ENCODE peak calls at places on chromosomes 2 and 18, in nine cellular contexts. One of them, this sample, is unnamed.
A peak's percentile ranks its signal among the peaks of the same experiment; 100 is the strongest.

GRCh38 chr18:24786027-24786426 is 325.6 kb downstream of the HRH4 start:
- DNase-seq in aorta: no peak
- DNase-seq in right lobe of liver: no peak
- DNase-seq in left ventricle myocardium inferior: no peak
- DNase-seq in CD8-positive, alpha-beta memory T cell: no peak
- DNase-seq in neural progenitor cell: no peak
- DNase-seq in heart right ventricle: no peak
- DNase-seq in Karpas-422: no peak
- DNase-seq in A549: no peak
- DNase-seq in this sample: no peak

GRCh38 chr2:140892911-140893637 is 1237.7 kb downstream of the LRP1B start:
- DNase-seq in neural progenitor cell: no peak
- DNase-seq in left ventricle myocardium inferior: no peak
- DNase-seq in Karpas-422: no peak
- DNase-seq in right lobe of liver: no peak
- DNase-seq in aorta: no peak
- DNase-seq in heart right ventricle: no peak
- DNase-seq in CD8-positive, alpha-beta memory T cell: no peak
- DNase-seq in A549: no peak
- DNase-seq in this sample: no peak

GRCh38 chr2:192265751-192266150 is 71.0 kb upstream of the TMEFF2 start:
- DNase-seq in heart right ventricle: no peak
- DNase-seq in CD8-positive, alpha-beta memory T cell: no peak
- DNase-seq in right lobe of liver: no peak
- DNase-seq in neural progenitor cell: no peak
- DNase-seq in left ventricle myocardium inferior: no peak
- DNase-seq in A549: no peak
- DNase-seq in Karpas-422: no peak
- DNase-seq in aorta: no peak
- DNase-seq in this sample: no peak

GRCh38 chr2:109324859-109325258 is 195.9 kb downstream of the SH3RF3 start:
- DNase-seq in Karpas-422: no peak
- DNase-seq in CD8-positive, alpha-beta memory T cell: no peak
- DNase-seq in right lobe of liver: no peak
- DNase-seq in aorta: peak; percentile 90
- DNase-seq in A549: no peak
- DNase-seq in neural progenitor cell: no peak
- DNase-seq in left ventricle myocardium inferior: peak; percentile 73
- DNase-seq in heart right ventricle: peak; percentile 38
- DNase-seq in this sample: no peak

GRCh38 chr2:1717129-1717528 is 27.2 kb downstream of the PXDN start:
- DNase-seq in aorta: no peak
- DNase-seq in CD8-positive, alpha-beta memory T cell: no peak
- DNase-seq in A549: no peak
- DNase-seq in heart right ventricle: peak; percentile 69
- DNase-seq in Karpas-422: no peak
- DNase-seq in right lobe of liver: no peak
- DNase-seq in neural progenitor cell: peak; percentile 61
- DNase-seq in left ventricle myocardium inferior: no peak
- DNase-seq in this sample: no peak

GRCh38 chr2:236724200-236724599 is 154.6 kb downstream of the ACKR3 start:
- DNase-seq in A549: no peak
- DNase-seq in right lobe of liver: no peak
- DNase-seq in heart right ventricle: no peak
- DNase-seq in CD8-positive, alpha-beta memory T cell: no peak
- DNase-seq in aorta: no peak
- DNase-seq in left ventricle myocardium inferior: no peak
- DNase-seq in Karpas-422: no peak
- DNase-seq in neural progenitor cell: no peak
- DNase-seq in this sample: no peak

GRCh38 chr2:205139822-205140612 is 542.3 kb upstream of the NRP2 start:
- DNase-seq in CD8-positive, alpha-beta memory T cell: no peak
- DNase-seq in heart right ventricle: peak; percentile 16
- DNase-seq in aorta: no peak
- DNase-seq in left ventricle myocardium inferior: peak; percentile 16
- DNase-seq in neural progenitor cell: peak; percentile 9
- DNase-seq in A549: no peak
- DNase-seq in Karpas-422: no peak
- DNase-seq in right lobe of liver: no peak
- DNase-seq in this sample: no peak

GRCh38 chr18:62379051-62379450 is 53.9 kb downstream of the TNFRSF11A start:
- DNase-seq in left ventricle myocardium inferior: no peak
- DNase-seq in A549: no peak
- DNase-seq in Karpas-422: no peak
- DNase-seq in neural progenitor cell: no peak
- DNase-seq in CD8-positive, alpha-beta memory T cell: no peak
- DNase-seq in heart right ventricle: no peak
- DNase-seq in right lobe of liver: no peak
- DNase-seq in aorta: no peak
- DNase-seq in this sample: no peak

GRCh38 chr2:21034156-21034971 is 9.5 kb downstream of the APOB start:
- DNase-seq in heart right ventricle: no peak
- DNase-seq in right lobe of liver: no peak
- DNase-seq in CD8-positive, alpha-beta memory T cell: no peak
- DNase-seq in aorta: no peak
- DNase-seq in A549: no peak
- DNase-seq in left ventricle myocardium inferior: no peak
- DNase-seq in Karpas-422: no peak
- DNase-seq in neural progenitor cell: no peak
- DNase-seq in this sample: no peak

GRCh38 chr2:21034972-21035279 is 8.9 kb downstream of the APOB start:
- DNase-seq in A549: no peak
- DNase-seq in aorta: no peak
- DNase-seq in right lobe of liver: no peak
- DNase-seq in CD8-positive, alpha-beta memory T cell: no peak
- DNase-seq in Karpas-422: no peak
- DNase-seq in left ventricle myocardium inferior: no peak
- DNase-seq in heart right ventricle: no peak
- DNase-seq in neural progenitor cell: no peak
- DNase-seq in this sample: no peak

GRCh38 chr2:21032338-21033236 is 11.3 kb downstream of the APOB start:
- DNase-seq in aorta: no peak
- DNase-seq in heart right ventricle: no peak
- DNase-seq in left ventricle myocardium inferior: no peak
- DNase-seq in A549: no peak
- DNase-seq in right lobe of liver: no peak
- DNase-seq in CD8-positive, alpha-beta memory T cell: no peak
- DNase-seq in Karpas-422: no peak
- DNase-seq in neural progenitor cell: no peak
- DNase-seq in this sample: no peak

GRCh38 chr2:21035282-21035973 is 8.4 kb downstream of the APOB start:
- DNase-seq in aorta: no peak
- DNase-seq in Karpas-422: no peak
- DNase-seq in CD8-positive, alpha-beta memory T cell: no peak
- DNase-seq in left ventricle myocardium inferior: no peak
- DNase-seq in A549: no peak
- DNase-seq in right lobe of liver: no peak
- DNase-seq in heart right ventricle: no peak
- DNase-seq in neural progenitor cell: no peak
- DNase-seq in this sample: no peak

GRCh38 chr2:21033237-21034155 is 10.4 kb downstream of the APOB start:
- DNase-seq in right lobe of liver: no peak
- DNase-seq in Karpas-422: no peak
- DNase-seq in heart right ventricle: no peak
- DNase-seq in aorta: no peak
- DNase-seq in CD8-positive, alpha-beta memory T cell: no peak
- DNase-seq in A549: no peak
- DNase-seq in left ventricle myocardium inferior: no peak
- DNase-seq in neural progenitor cell: no peak
- DNase-seq in this sample: no peak
- H3K9me3 ChIP-seq in right lobe of liver: no peaks in the 10 kb centered on the region
- H3K9me3 ChIP-seq in Karpas-422: no peaks in the 10 kb centered on the region
- H3K9me3 ChIP-seq in heart right ventricle: no peaks in the 10 kb centered on the region
- H3K9me3 ChIP-seq in aorta: no peaks in the 10 kb centered on the region
- H3K9me3 ChIP-seq in CD8-positive, alpha-beta memory T cell: no peaks in the 10 kb centered on the region
- H3K9me3 ChIP-seq in A549: no peaks in the 10 kb centered on the region
- H3K9me3 ChIP-seq in left ventricle myocardium inferior: no peaks in the 10 kb centered on the region
- H3K9me3 ChIP-seq in neural progenitor cell: no peaks in the 10 kb centered on the region
- H3K9me3 ChIP-seq in this sample: no peaks in the 10 kb centered on the region

GRCh38 chr2:238869293-238870124 is 21.6 kb downstream of the TWIST2 start:
- DNase-seq in left ventricle myocardium inferior: no peak
- DNase-seq in Karpas-422: no peak
- DNase-seq in heart right ventricle: no peak
- DNase-seq in neural progenitor cell: no peak
- DNase-seq in A549: peak; percentile 76
- DNase-seq in right lobe of liver: no peak
- DNase-seq in CD8-positive, alpha-beta memory T cell: no peak
- DNase-seq in aorta: no peak
- DNase-seq in this sample: no peak

GRCh38 chr2:238865744-238866355 is 18.0 kb downstream of the TWIST2 start:
- DNase-seq in CD8-positive, alpha-beta memory T cell: no peak
- DNase-seq in neural progenitor cell: no peak
- DNase-seq in A549: no peak
- DNase-seq in heart right ventricle: no peak
- DNase-seq in Karpas-422: no peak
- DNase-seq in left ventricle myocardium inferior: no peak
- DNase-seq in right lobe of liver: no peak
- DNase-seq in aorta: no peak
- DNase-seq in this sample: no peak

GRCh38 chr2:238866656-238867277 is 18.9 kb downstream of the TWIST2 start:
- DNase-seq in heart right ventricle: no peak
- DNase-seq in Karpas-422: no peak
- DNase-seq in aorta: no peak
- DNase-seq in neural progenitor cell: no peak
- DNase-seq in CD8-positive, alpha-beta memory T cell: no peak
- DNase-seq in right lobe of liver: no peak
- DNase-seq in left ventricle myocardium inferior: no peak
- DNase-seq in A549: no peak
- DNase-seq in this sample: peak; percentile 67

GRCh38 chr2:238868067-238868524 is 20.2 kb downstream of the TWIST2 start:
- DNase-seq in heart right ventricle: no peak
- DNase-seq in CD8-positive, alpha-beta memory T cell: no peak
- DNase-seq in aorta: peak; percentile 66
- DNase-seq in neural progenitor cell: no peak
- DNase-seq in Karpas-422: no peak
- DNase-seq in A549: no peak
- DNase-seq in left ventricle myocardium inferior: no peak
- DNase-seq in right lobe of liver: no peak
- DNase-seq in this sample: no peak

GRCh38 chr2:238868616-238869292 is 20.9 kb downstream of the TWIST2 start:
- DNase-seq in A549: peak; percentile 90
- DNase-seq in left ventricle myocardium inferior: peak; percentile 64
- DNase-seq in CD8-positive, alpha-beta memory T cell: no peak
- DNase-seq in right lobe of liver: no peak
- DNase-seq in heart right ventricle: no peak
- DNase-seq in aorta: no peak
- DNase-seq in neural progenitor cell: no peak
- DNase-seq in Karpas-422: no peak
- DNase-seq in this sample: no peak
- H3K4me3 ChIP-seq in A549: no peak overlapping the region
- H3K4me3 ChIP-seq in left ventricle myocardium inferior: no peak overlapping the region
- H3K4me3 ChIP-seq in CD8-positive, alpha-beta memory T cell: no peak overlapping the region
- H3K4me3 ChIP-seq in right lobe of liver: no peak overlapping the region
- H3K4me3 ChIP-seq in heart right ventricle: no peak overlapping the region
- H3K4me3 ChIP-seq in aorta: no peak overlapping the region
- H3K4me3 ChIP-seq in neural progenitor cell: no peak overlapping the region
- H3K4me3 ChIP-seq in Karpas-422: no peak overlapping the region
- H3K4me3 ChIP-seq in this sample: no peak overlapping the region

DNA sequence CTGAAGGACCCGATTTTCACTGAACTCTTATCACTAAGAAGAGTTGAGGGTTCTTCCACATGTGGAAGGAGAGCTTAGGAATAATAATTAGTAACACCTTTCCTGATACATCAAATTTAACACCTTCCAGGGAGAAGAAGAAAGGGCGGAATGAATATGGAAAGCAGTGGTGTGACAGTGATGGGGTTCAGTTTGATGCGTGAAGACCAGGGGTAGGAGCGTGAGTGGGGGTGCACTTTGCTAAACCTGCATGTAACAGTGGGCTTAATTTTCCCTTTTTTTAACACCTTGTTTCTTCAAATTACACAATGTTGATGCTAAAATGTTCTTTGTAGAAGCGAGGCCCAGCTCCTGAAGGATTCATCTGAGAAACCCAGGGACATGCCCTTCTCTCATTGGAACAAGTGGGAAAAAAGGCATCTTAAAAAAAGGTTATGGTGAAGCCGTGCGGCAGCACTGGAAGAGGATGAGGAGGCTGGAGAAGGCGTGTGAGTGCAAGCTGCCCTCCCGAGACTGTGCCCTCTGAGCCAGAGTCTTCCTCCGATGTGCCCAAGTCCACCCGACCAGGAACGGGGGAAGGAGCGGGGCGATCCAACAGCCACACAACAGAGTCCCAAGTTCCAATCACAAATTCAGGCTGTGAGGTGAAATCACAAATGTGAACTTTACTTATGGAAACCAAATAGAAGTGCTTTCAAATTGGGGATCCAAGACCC is 80.8 kb downstream of the MBP start:
- DNase-seq in neural progenitor cell: no peak
- DNase-seq in A549: no peak
- DNase-seq in aorta: no peak
- DNase-seq in right lobe of liver: no peak
- DNase-seq in heart right ventricle: no peak
- DNase-seq in left ventricle myocardium inferior: no peak
- DNase-seq in CD8-positive, alpha-beta memory T cell: no peak
- DNase-seq in Karpas-422: peak; percentile 62
- DNase-seq in this sample: no peak
- H3K4me1 ChIP-seq in neural progenitor cell: peaks cover 22% of the 10 kb centered on the region
- H3K4me1 ChIP-seq in A549: peaks cover 28% of the 10 kb centered on the region
- H3K4me1 ChIP-seq in aorta: no peaks in the 10 kb centered on the region
- H3K4me1 ChIP-seq in right lobe of liver: peaks cover 26% of the 10 kb centered on the region
- H3K4me1 ChIP-seq in heart right ventricle: peaks cover 37% of the 10 kb centered on the region
- H3K4me1 ChIP-seq in left ventricle myocardium inferior: peaks cover 50% of the 10 kb centered on the region
- H3K4me1 ChIP-seq in CD8-positive, alpha-beta memory T cell: peaks cover 57% of the 10 kb centered on the region
- H3K4me1 ChIP-seq in Karpas-422: peaks cover 89% of the 10 kb centered on the region
- H3K4me1 ChIP-seq in this sample: peaks cover 8% of the 10 kb centered on the region

GRCh38 chr2:95323347-95324155 is 26.4 kb downstream of the KCNIP3 start:
- DNase-seq in CD8-positive, alpha-beta memory T cell: no peak
- DNase-seq in neural progenitor cell: peak; percentile 52
- DNase-seq in A549: peak; percentile 52
- DNase-seq in heart right ventricle: no peak
- DNase-seq in right lobe of liver: no peak
- DNase-seq in aorta: no peak
- DNase-seq in left ventricle myocardium inferior: no peak
- DNase-seq in Karpas-422: peak; percentile 68
- DNase-seq in this sample: no peak

GRCh38 chr2:95319481-95320343 is 22.6 kb downstream of the KCNIP3 start:
- DNase-seq in Karpas-422: no peak
- DNase-seq in heart right ventricle: no peak
- DNase-seq in neural progenitor cell: no peak
- DNase-seq in right lobe of liver: no peak
- DNase-seq in CD8-positive, alpha-beta memory T cell: no peak
- DNase-seq in aorta: no peak
- DNase-seq in left ventricle myocardium inferior: no peak
- DNase-seq in A549: no peak
- DNase-seq in this sample: no peak

GRCh38 chr2:95318431-95319220 is 21.5 kb downstream of the KCNIP3 start:
- DNase-seq in A549: no peak
- DNase-seq in heart right ventricle: no peak
- DNase-seq in Karpas-422: no peak
- DNase-seq in neural progenitor cell: no peak
- DNase-seq in right lobe of liver: no peak
- DNase-seq in left ventricle myocardium inferior: no peak
- DNase-seq in CD8-positive, alpha-beta memory T cell: no peak
- DNase-seq in aorta: no peak
- DNase-seq in this sample: no peak

GRCh38 chr2:95320344-95320712 is 23.2 kb downstream of the KCNIP3 start:
- DNase-seq in Karpas-422: no peak
- DNase-seq in heart right ventricle: no peak
- DNase-seq in aorta: no peak
- DNase-seq in A549: no peak
- DNase-seq in CD8-positive, alpha-beta memory T cell: no peak
- DNase-seq in left ventricle myocardium inferior: no peak
- DNase-seq in right lobe of liver: no peak
- DNase-seq in neural progenitor cell: no peak
- DNase-seq in this sample: no peak

DNA sequence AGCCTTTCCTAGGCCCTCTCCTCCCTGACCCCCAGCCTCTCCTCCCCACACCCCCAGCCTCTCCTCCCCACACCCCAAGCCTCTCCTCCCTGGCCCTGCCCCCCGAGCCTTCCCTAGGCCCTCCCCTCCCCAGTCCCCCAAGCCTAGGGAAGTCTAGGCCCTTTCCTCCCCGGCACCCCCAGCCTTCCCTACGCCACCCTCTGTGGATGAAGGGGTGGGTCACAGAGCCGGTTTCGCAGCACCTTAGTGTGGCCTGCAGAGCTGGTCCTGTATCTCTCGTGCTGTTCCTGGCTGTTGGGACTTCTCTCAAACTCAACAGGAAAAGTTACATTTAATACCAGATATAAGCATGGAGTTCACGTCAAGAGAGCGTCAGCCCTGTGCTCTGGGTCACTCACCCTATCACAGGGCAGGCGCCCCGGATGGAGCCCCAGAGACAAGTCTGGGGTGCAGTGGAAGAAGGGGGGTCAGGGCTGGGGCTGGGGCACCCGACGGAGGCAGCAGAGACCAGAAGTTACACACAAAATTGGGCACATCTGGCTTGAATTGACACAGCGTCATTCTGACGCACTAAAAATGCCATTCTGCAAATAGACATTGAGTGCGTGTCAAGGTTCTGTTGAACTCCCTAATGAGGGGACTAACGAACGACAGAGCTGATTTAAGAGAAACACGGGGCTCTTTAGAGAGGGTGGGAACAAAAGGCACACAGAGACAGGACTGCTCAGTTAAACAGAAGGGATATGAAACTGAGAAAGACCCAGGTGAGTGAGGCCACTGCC is 24.0 kb downstream of the KCNIP3 start:
- DNase-seq in aorta: no peak
- DNase-seq in CD8-positive, alpha-beta memory T cell: no peak
- DNase-seq in neural progenitor cell: no peak
- DNase-seq in left ventricle myocardium inferior: no peak
- DNase-seq in heart right ventricle: no peak
- DNase-seq in A549: no peak
- DNase-seq in right lobe of liver: no peak
- DNase-seq in Karpas-422: no peak
- DNase-seq in this sample: no peak
- H3K9me3 ChIP-seq in aorta: no peaks in the 10 kb centered on the region
- H3K9me3 ChIP-seq in CD8-positive, alpha-beta memory T cell: no peaks in the 10 kb centered on the region
- H3K9me3 ChIP-seq in neural progenitor cell: no peaks in the 10 kb centered on the region
- H3K9me3 ChIP-seq in left ventricle myocardium inferior: no peaks in the 10 kb centered on the region
- H3K9me3 ChIP-seq in heart right ventricle: no peaks in the 10 kb centered on the region
- H3K9me3 ChIP-seq in A549: peaks cover 15% of the 10 kb centered on the region
- H3K9me3 ChIP-seq in right lobe of liver: no peaks in the 10 kb centered on the region
- H3K9me3 ChIP-seq in Karpas-422: no peaks in the 10 kb centered on the region
- H3K9me3 ChIP-seq in this sample: no peaks in the 10 kb centered on the region

This sample was measured in SJCRH30.